ENCODE peak calls at places on chromosomes 3 and 15, in ten cellular contexts. One of them, this sample, is unnamed.

GRCh38 chr15:54045397-54045796 is 67.2 kb downstream of the UNC13C start:
- DNase-seq in smooth muscle cell of the brain vasculature: no peak
- DNase-seq in RWPE1: no peak
- DNase-seq in BJ: no peak
- DNase-seq in thoracic aorta: no peak
- DNase-seq in heart right ventricle: no peak
- DNase-seq in NCI-H1417: no peak
- DNase-seq in heart left ventricle: no peak
- DNase-seq in ELR: no peak
- DNase-seq in COR-L47: no peak
- DNase-seq in this sample: no peak

GRCh38 chr3:63046580-63046979 is 171.4 kb upstream of the CADPS start:
- DNase-seq in smooth muscle cell of the brain vasculature: no peak
- DNase-seq in RWPE1: no peak
- DNase-seq in BJ: no peak
- DNase-seq in thoracic aorta: no peak
- DNase-seq in heart right ventricle: no peak
- DNase-seq in NCI-H1417: no peak
- DNase-seq in heart left ventricle: no peak
- DNase-seq in ELR: no peak
- DNase-seq in COR-L47: no peak
- DNase-seq in this sample: no peak

GRCh38 chr3:84961492-84962255 is 2.9 kb downstream of the CADM2 start:
- DNase-seq in smooth muscle cell of the brain vasculature: no peak
- DNase-seq in RWPE1: no peak
- DNase-seq in BJ: no peak
- DNase-seq in thoracic aorta: no peak
- DNase-seq in heart right ventricle: no peak
- DNase-seq in NCI-H1417: no peak
- DNase-seq in heart left ventricle: no peak
- DNase-seq in ELR: no peak
- DNase-seq in COR-L47: no peak
- DNase-seq in this sample: no peak

GRCh38 chr15:101014921-101015841 is 96.0 kb downstream of the LRRK1 start:
- DNase-seq in smooth muscle cell of the brain vasculature: peak; percentile 45
- DNase-seq in RWPE1: peak; percentile 84
- DNase-seq in BJ: no peak
- DNase-seq in thoracic aorta: no peak
- DNase-seq in heart right ventricle: peak; percentile 80
- DNase-seq in NCI-H1417: peak; percentile 91
- DNase-seq in heart left ventricle: peak; percentile 73
- DNase-seq in ELR: peak; percentile 70
- DNase-seq in COR-L47: peak; percentile 21
- DNase-seq in this sample: peak; percentile 65

GRCh38 chr3:188240189-188240981 is 86.4 kb downstream of the LPP start:
- DNase-seq in smooth muscle cell of the brain vasculature: no peak
- DNase-seq in RWPE1: no peak
- DNase-seq in BJ: no peak
- DNase-seq in thoracic aorta: no peak
- DNase-seq in heart right ventricle: no peak
- DNase-seq in NCI-H1417: no peak
- DNase-seq in heart left ventricle: no peak
- DNase-seq in ELR: no peak
- DNase-seq in COR-L47: no peak
- DNase-seq in this sample: no peak

GRCh38 chr3:134460965-134461364 is 24.8 kb downstream of the ANAPC13 start:
- DNase-seq in smooth muscle cell of the brain vasculature: no peak
- DNase-seq in RWPE1: peak; percentile 38
- DNase-seq in BJ: peak; percentile 98
- DNase-seq in thoracic aorta: no peak
- DNase-seq in heart right ventricle: no peak
- DNase-seq in NCI-H1417: no peak
- DNase-seq in heart left ventricle: no peak
- DNase-seq in ELR: peak; percentile 87
- DNase-seq in COR-L47: no peak
- DNase-seq in this sample: no peak

GRCh38 chr15:38035701-38036100 is 101.3 kb downstream of the TMCO5A start:
- DNase-seq in smooth muscle cell of the brain vasculature: no peak
- DNase-seq in RWPE1: no peak
- DNase-seq in BJ: no peak
- DNase-seq in thoracic aorta: no peak
- DNase-seq in heart right ventricle: no peak
- DNase-seq in NCI-H1417: no peak
- DNase-seq in heart left ventricle: no peak
- DNase-seq in ELR: peak; percentile 54
- DNase-seq in COR-L47: no peak
- DNase-seq in this sample: no peak

GRCh38 chr3:109177888-109178287 is 41.4 kb downstream of the C3orf85 start:
- DNase-seq in smooth muscle cell of the brain vasculature: no peak
- DNase-seq in RWPE1: no peak
- DNase-seq in BJ: no peak
- DNase-seq in thoracic aorta: no peak
- DNase-seq in heart right ventricle: no peak
- DNase-seq in NCI-H1417: no peak
- DNase-seq in heart left ventricle: no peak
- DNase-seq in ELR: peak; percentile 64
- DNase-seq in COR-L47: no peak
- DNase-seq in this sample: no peak

GRCh38 chr3:10008588-10009344 is 17.5 kb upstream of the FANCD2 start:
- DNase-seq in smooth muscle cell of the brain vasculature: no peak
- DNase-seq in RWPE1: peak; percentile 64
- DNase-seq in BJ: no peak
- DNase-seq in thoracic aorta: peak; percentile 67
- DNase-seq in heart right ventricle: peak; percentile 87
- DNase-seq in NCI-H1417: peak; percentile 69
- DNase-seq in heart left ventricle: peak; percentile 87
- DNase-seq in ELR: peak; percentile 85
- DNase-seq in COR-L47: peak; percentile 1
- DNase-seq in this sample: peak; percentile 73

GRCh38 chr3:107701299-107701698 is 178.5 kb downstream of the BBX start:
- DNase-seq in smooth muscle cell of the brain vasculature: no peak
- DNase-seq in RWPE1: no peak
- DNase-seq in BJ: no peak
- DNase-seq in thoracic aorta: no peak
- DNase-seq in heart right ventricle: no peak
- DNase-seq in NCI-H1417: no peak
- DNase-seq in heart left ventricle: no peak
- DNase-seq in ELR: no peak
- DNase-seq in COR-L47: no peak
- DNase-seq in this sample: no peak

GRCh38 chr3:2180661-2181060 is 82.0 kb downstream of the CNTN4 start:
- DNase-seq in smooth muscle cell of the brain vasculature: no peak
- DNase-seq in RWPE1: no peak
- DNase-seq in BJ: no peak
- DNase-seq in thoracic aorta: no peak
- DNase-seq in heart right ventricle: no peak
- DNase-seq in NCI-H1417: no peak
- DNase-seq in heart left ventricle: no peak
- DNase-seq in ELR: no peak
- DNase-seq in COR-L47: no peak
- DNase-seq in this sample: no peak

GRCh38 chr3:65953301-65953812 is 85.4 kb downstream of the MAGI1 start:
- DNase-seq in smooth muscle cell of the brain vasculature: no peak
- DNase-seq in RWPE1: no peak
- DNase-seq in BJ: no peak
- DNase-seq in thoracic aorta: no peak
- DNase-seq in heart right ventricle: no peak
- DNase-seq in NCI-H1417: peak; percentile 77
- DNase-seq in heart left ventricle: peak; percentile 19
- DNase-seq in ELR: no peak
- DNase-seq in COR-L47: peak; percentile 67
- DNase-seq in this sample: no peak

GRCh38 chr15:96600350-96600749 is 269.9 kb downstream of the NR2F2 start:
- DNase-seq in smooth muscle cell of the brain vasculature: no peak
- DNase-seq in RWPE1: no peak
- DNase-seq in BJ: no peak
- DNase-seq in thoracic aorta: no peak
- DNase-seq in heart right ventricle: no peak
- DNase-seq in NCI-H1417: no peak
- DNase-seq in heart left ventricle: no peak
- DNase-seq in ELR: no peak
- DNase-seq in COR-L47: no peak
- DNase-seq in this sample: no peak

GRCh38 chr3:11778248-11778647 is 68.4 kb downstream of the TAMM41 start:
- DNase-seq in smooth muscle cell of the brain vasculature: no peak
- DNase-seq in RWPE1: no peak
- DNase-seq in BJ: no peak
- DNase-seq in thoracic aorta: no peak
- DNase-seq in heart right ventricle: no peak
- DNase-seq in NCI-H1417: no peak
- DNase-seq in heart left ventricle: no peak
- DNase-seq in ELR: no peak
- DNase-seq in COR-L47: no peak
- DNase-seq in this sample: no peak

GRCh38 chr15:35746121-35746520 is 200.2 kb upstream of the DPH6 start:
- DNase-seq in smooth muscle cell of the brain vasculature: no peak
- DNase-seq in RWPE1: no peak
- DNase-seq in BJ: no peak
- DNase-seq in thoracic aorta: no peak
- DNase-seq in heart right ventricle: no peak
- DNase-seq in NCI-H1417: no peak
- DNase-seq in heart left ventricle: no peak
- DNase-seq in ELR: peak; percentile 13
- DNase-seq in COR-L47: no peak
- DNase-seq in this sample: no peak

GRCh38 chr15:65028338-65028737 is 1.1 kb downstream of the MTFMT start:
- DNase-seq in smooth muscle cell of the brain vasculature: no peak
- DNase-seq in RWPE1: no peak
- DNase-seq in BJ: no peak
- DNase-seq in thoracic aorta: no peak
- DNase-seq in heart right ventricle: no peak
- DNase-seq in NCI-H1417: no peak
- DNase-seq in heart left ventricle: no peak
- DNase-seq in ELR: no peak
- DNase-seq in COR-L47: no peak
- DNase-seq in this sample: no peak

This sample was measured in activated T-cell treated with anti-CD3 and anti-CD28 coated beads for 4 hours.